ENCODE peak calls at places on chromosomes 4 and X, in ten cellular contexts. P is CD4-positive, alpha-beta memory T cell; K is tibial nerve; N is colonic mucosa; Q is A549; J is CD4-positive, alpha-beta T cell; I is astrocyte; U is lower lobe of right lung; H is HCT116; O is AG04450. G is an unnamed sample.

GRCh38 chr4:92101609-92102231 is 202.0 kb upstream of the GRID2 start:
- DNase-seq in O (no peak), P (no peak), U (no peak), N (no peak), J (no peak), Q (no peak), K (no peak), I (peak; percentile 70), H (no peak), G (no peak)

GRCh38 chrX:151679798-151680427 is 15.3 kb upstream of the PRRG3 start:
- DNase-seq in U (no peak), O (no peak), K (no peak), H (no peak), I (no peak), P (no peak), J (no peak), Q (no peak), N (no peak), G (no peak)

GRCh38 chr4:183960021-183960420 is 54.9 kb downstream of the STOX2 start:
- DNase-seq in I (peak; percentile 81), Q (peak; percentile 39), O (peak; percentile 8), N (peak; percentile 32), K (peak; percentile 54), P (no peak), U (no peak), H (no peak), J (no peak), G (peak; percentile 69)

GRCh38 chrX:149527705-149528104 is 13.1 kb upstream of the EOLA1 start:
- DNase-seq in P (peak; percentile 57), U (no peak), H (no peak), O (no peak), J (no peak), I (no peak), K (no peak), N (no peak), Q (peak; percentile 53), G (no peak)

GRCh38 chrX:13581554-13581953 is 12.2 kb downstream of the EGFL6 start:
- DNase-seq in J (no peak), N (no peak), P (no peak), I (no peak), H (no peak), Q (no peak), K (no peak), O (no peak), U (no peak), G (no peak)

GRCh38 chrX:38879631-38880220 is 78.5 kb downstream of the MID1IP1 start:
- DNase-seq in O (no peak), U (no peak), I (no peak), H (no peak), K (no peak), Q (no peak), N (peak; percentile 60), J (peak; percentile 5), P (peak; percentile 8), G (peak; percentile 16)

GRCh38 chr4:111406036-111406435 is 739.2 kb upstream of the FAM241A start:
- DNase-seq in K (no peak), O (no peak), H (no peak), J (no peak), I (no peak), P (no peak), N (no peak), Q (no peak), U (no peak), G (no peak)

GRCh38 chrX:56968980-56969379 is 26.4 kb downstream of the SPIN3 start:
- DNase-seq in O (no peak), U (no peak), I (no peak), Q (no peak), P (no peak), K (no peak), H (no peak), N (no peak), J (no peak), G (no peak)

GRCh38 chrX:2391869-2392606 is 108.7 kb downstream of the DHRSX start:
- DNase-seq in O (peak; percentile 52), P (no peak), N (no peak), I (peak; percentile 94), Q (peak; percentile 98), H (peak; percentile 94), J (no peak), K (no peak), U (no peak), G (peak; percentile 66)

GRCh38 chr4:81164623-81165416 is 50.2 kb downstream of the PRKG2 start:
- DNase-seq in H (peak; percentile 92), K (no peak), P (no peak), I (peak; percentile 67), N (peak; percentile 40), J (no peak), U (no peak), Q (peak; percentile 64), O (peak; percentile 8), G (peak; percentile 2)

GRCh38 chr4:17664755-17665154 is 50.3 kb downstream of the MED28 start:
- DNase-seq in H (no peak), Q (no peak), O (no peak), I (no peak), J (no peak), U (no peak), P (no peak), N (no peak), K (no peak), G (no peak)

GRCh38 chr4:127284236-127284635 is 348.5 kb upstream of the INTU start:
- DNase-seq in O (no peak), U (no peak), I (no peak), N (no peak), P (no peak), Q (no peak), H (no peak), K (no peak), J (no peak), G (no peak)

GRCh38 chr4:184475096-184475461 is 729 bp upstream of the IRF2 start:
- DNase-seq in I (peak; percentile 29), N (peak; percentile 58), O (no peak), P (no peak), H (no peak), K (no peak), Q (peak; percentile 27), U (peak; percentile 64), J (peak; percentile 42), G (peak; percentile 28)

GRCh38 chr4:7581477-7581876 is 146.7 kb upstream of the PSAPL1 start:
- DNase-seq in P (no peak), J (no peak), Q (peak; percentile 4), I (no peak), O (no peak), U (no peak), N (no peak), H (no peak), K (no peak), G (no peak)

GRCh38 chrX:84153538-84153937 is 34.5 kb downstream of the RPS6KA6 start:
- DNase-seq in Q (no peak), K (no peak), P (no peak), N (no peak), H (no peak), J (no peak), U (no peak), O (no peak), I (peak; percentile 57), G (no peak)

GRCh38 chrX:150568320-150569154 is at the start of gene MTM1:
- DNase-seq in U (peak; percentile 96), N (peak; percentile 92), I (peak; percentile 88), P (peak; percentile 90), H (peak; percentile 84), Q (peak; percentile 96), O (peak; percentile 81), J (peak; percentile 90), K (peak; percentile 80), G (peak; percentile 95)
- H3K9me3 ChIP-seq in U (no peaks in the 10 kb centered on the region), N (no peaks in the 10 kb centered on the region), I (no peaks in the 10 kb centered on the region), P (no peaks in the 10 kb centered on the region), H (no peaks in the 10 kb centered on the region), Q (no peaks in the 10 kb centered on the region), O (no peaks in the 10 kb centered on the region), J (no peaks in the 10 kb centered on the region), K (no peaks in the 10 kb centered on the region), G (no peaks in the 10 kb centered on the region)

DNA sequence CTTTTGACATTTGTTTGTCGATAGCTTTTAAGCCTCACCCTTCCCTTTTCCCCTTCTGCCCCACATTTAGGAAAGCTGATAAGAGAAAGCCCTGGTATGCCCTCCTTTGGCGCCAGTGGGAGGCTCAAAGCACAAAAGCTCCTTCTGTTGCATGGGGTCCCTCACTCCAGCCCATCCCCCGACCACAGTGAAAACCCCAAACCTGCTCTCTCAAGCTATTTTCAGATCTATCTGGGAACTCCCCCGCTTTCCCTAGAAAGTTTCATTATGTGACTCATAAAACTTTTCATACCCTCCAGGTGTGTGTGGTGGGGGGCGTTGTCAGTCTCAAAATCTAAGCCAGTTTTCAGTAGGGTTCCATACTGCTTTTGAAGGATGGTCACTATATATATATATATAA is 259.0 kb upstream of the PCDH7 start:
- DNase-seq in H (no peak), K (no peak), P (no peak), Q (no peak), I (no peak), N (no peak), J (no peak), O (no peak), U (no peak), G (no peak)
- H3K9me3 ChIP-seq in H (no peaks in the 10 kb centered on the region), K (no peaks in the 10 kb centered on the region), P (no peaks in the 10 kb centered on the region), Q (no peaks in the 10 kb centered on the region), I (no peaks in the 10 kb centered on the region), N (no peaks in the 10 kb centered on the region), J (no peaks in the 10 kb centered on the region), O (no peaks in the 10 kb centered on the region), U (no peaks in the 10 kb centered on the region), G (no peaks in the 10 kb centered on the region)

GRCh38 chr4:69075061-69075792 is 21.0 kb upstream of the UGT2B7 start:
- DNase-seq in N (no peak), H (no peak), O (no peak), I (peak; percentile 39), Q (peak; percentile 19), P (no peak), J (no peak), K (no peak), U (no peak), G (no peak)

GRCh38 chr4:69073375-69073774 is 22.9 kb upstream of the UGT2B7 start:
- DNase-seq in U (no peak), J (no peak), K (no peak), I (no peak), N (no peak), H (no peak), P (no peak), Q (no peak), O (no peak), G (no peak)

DNA sequence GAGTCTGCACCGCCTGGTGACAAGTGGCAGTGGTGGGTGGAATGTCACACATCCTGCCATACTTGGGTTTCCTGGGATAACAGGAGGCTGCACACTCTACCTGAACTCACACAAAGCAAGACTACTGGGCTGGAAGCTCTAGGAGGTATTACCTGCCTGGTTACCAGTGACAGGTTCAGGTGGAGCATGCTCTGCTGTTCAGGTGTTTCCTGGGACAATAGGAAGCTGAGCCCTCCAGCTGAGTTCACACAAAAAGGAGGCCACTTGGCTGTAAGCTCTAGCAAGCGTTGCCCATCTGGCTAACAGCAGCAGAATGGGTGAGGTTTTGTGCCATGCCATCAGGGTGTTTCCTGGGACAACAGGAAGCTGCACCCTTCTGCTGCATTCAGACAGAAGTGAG is 17.4 kb upstream of the UGT2B7 start:
- DNase-seq in N (no peak), O (no peak), Q (no peak), P (no peak), U (no peak), I (no peak), H (no peak), J (no peak), K (no peak), G (no peak)
- H3K9me3 ChIP-seq in N (no peaks in the 10 kb centered on the region), O (no peaks in the 10 kb centered on the region), Q (no peaks in the 10 kb centered on the region), P (no peaks in the 10 kb centered on the region), U (no peaks in the 10 kb centered on the region), I (peaks cover 4% of the 10 kb centered on the region), H (no peaks in the 10 kb centered on the region), J (no peaks in the 10 kb centered on the region), K (no peaks in the 10 kb centered on the region), G (no peaks in the 10 kb centered on the region)

GRCh38 chr4:182022899-182023298 is 220.3 kb upstream of the TENM3 start:
- DNase-seq in H (no peak), I (peak; percentile 38), U (no peak), P (no peak), O (no peak), J (no peak), Q (no peak), K (no peak), N (no peak), G (no peak)
- H3K9me3 ChIP-seq in H (no peaks in the 10 kb centered on the region), I (no peaks in the 10 kb centered on the region), U (no peaks in the 10 kb centered on the region), P (no peaks in the 10 kb centered on the region), O (no peaks in the 10 kb centered on the region), J (no peaks in the 10 kb centered on the region), Q (no peaks in the 10 kb centered on the region), K (peaks cover 14% of the 10 kb centered on the region), N (no peaks in the 10 kb centered on the region), G (no peaks in the 10 kb centered on the region)

G was measured in MG63.